ENCODE peak calls at places on chromosome 11, in six cellular contexts. O, S, Z, I, L and H are unnamed samples.

GRCh38 chr11:66275984-66276612 is 1.9 kb upstream of the CNIH2 start:
- DNase-seq in O (no peak), I (no peak), Z (no peak), L (no peak), S (no peak), H (no peak)

GRCh38 chr11:124199702-124200101 is 16.6 kb downstream of the OR10D3 start:
- DNase-seq in S (peak; percentile 17), I (no peak), O (no peak), L (no peak), Z (no peak), H (no peak)

GRCh38 chr11:70703141-70704052 is 305.1 kb downstream of the CTTN start:
- DNase-seq in O (no peak), L (no peak), I (no peak), Z (peak; percentile 79), S (no peak), H (no peak)

GRCh38 chr11:117928818-117929567 is at the start of gene TMPRSS13:
- DNase-seq in S (peak; percentile 56), I (no peak), L (peak; percentile 75), Z (peak; percentile 61), O (no peak), H (no peak)

GRCh38 chr11:83610996-83611395 is 324.8 kb upstream of the CCDC90B start:
- DNase-seq in O (no peak), I (no peak), L (no peak), S (no peak), Z (no peak), H (no peak)

GRCh38 chr11:65502852-65503603 is 4.2 kb downstream of the MALAT1 start:
- DNase-seq in S (no peak), L (no peak), O (no peak), I (peak; percentile 30), Z (no peak), H (no peak)

GRCh38 chr11:36352919-36353318 is 56.8 kb downstream of the PRR5L start:
- DNase-seq in Z (no peak), I (no peak), L (no peak), O (peak; percentile 71), S (no peak), H (peak; percentile 82)

GRCh38 chr11:14070866-14071265 is 108.3 kb downstream of the SPON1 start:
- DNase-seq in I (no peak), Z (no peak), S (no peak), L (no peak), O (no peak), H (no peak)

GRCh38 chr11:1121343-1122331 is 36.1 kb upstream of the MUC5AC start:
- DNase-seq in Z (no peak), L (no peak), S (no peak), I (no peak), O (peak; percentile 43), H (no peak)

GRCh38 chr11:17471501-17471900 is 5.1 kb downstream of the ABCC8 start:
- DNase-seq in S (no peak), I (no peak), Z (peak; percentile 33), O (no peak), L (no peak), H (no peak)

GRCh38 chr11:91996526-91996925 is 228.1 kb upstream of the FAT3 start:
- DNase-seq in O (no peak), L (no peak), S (no peak), Z (no peak), I (no peak), H (no peak)

GRCh38 chr11:44094260-44094868 is 1.1 kb upstream of the EXT2 start:
- DNase-seq in O (peak; percentile 80), I (peak; percentile 96), L (peak; percentile 82), Z (peak; percentile 83), S (peak; percentile 66), H (peak; percentile 72)

DNA sequence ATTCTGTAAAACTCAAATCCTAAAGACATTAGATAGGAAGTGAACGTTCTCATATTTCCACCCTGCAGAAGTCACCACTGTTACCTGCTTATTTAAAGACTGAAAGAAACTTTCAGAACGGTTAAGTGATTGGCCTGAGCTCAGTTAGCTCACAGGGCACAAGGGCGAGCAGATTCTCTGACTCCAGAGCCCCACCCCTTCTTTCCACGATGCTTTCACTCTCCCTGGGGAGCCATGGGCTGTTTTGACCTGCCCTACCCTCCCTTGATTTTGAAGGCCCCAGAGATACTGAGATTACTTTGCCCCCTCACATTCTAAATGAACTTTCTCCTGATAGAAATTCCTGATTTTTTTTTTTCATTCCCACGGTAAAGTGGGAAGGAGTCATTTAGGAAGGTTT is 33.9 kb downstream of the ARHGAP1 start:
- DNase-seq in L (no peak), I (peak; percentile 66), Z (no peak), O (no peak), S (no peak), H (no peak)
- H3K27ac ChIP-seq in L (peak overlapping the region; percentile 57), I (peak overlapping the region; percentile 55), Z (no peak overlapping the region), O (no peak overlapping the region), S (no peak overlapping the region), H (no peak overlapping the region)

GRCh38 chr11:19913893-19914249 is 201.2 kb downstream of the NAV2 start:
- DNase-seq in S (no peak), L (no peak), Z (no peak), I (no peak), O (no peak), H (no peak)
- H3K4me3 ChIP-seq in S (no peak overlapping the region), L (no peak overlapping the region), Z (no peak overlapping the region), I (no peak overlapping the region), O (no peak overlapping the region), H (no peak overlapping the region)

GRCh38 chr11:62611705-62612365 is 740 bp downstream of the EML3 start:
- DNase-seq in L (peak; percentile 71), Z (peak; percentile 51), I (no peak), S (peak; percentile 50), O (no peak), H (peak; percentile 23)
- H3K27ac ChIP-seq in L (peak overlapping the region; percentile 90), Z (peak overlapping the region; percentile 83), I (peak overlapping the region; percentile 95), S (peak overlapping the region; percentile 56), O (peak overlapping the region; percentile 91), H (peak overlapping the region; percentile 90)

GRCh38 chr11:99687320-99687719 is 666.6 kb downstream of the CNTN5 start:
- DNase-seq in Z (no peak), S (no peak), L (no peak), I (no peak), O (no peak), H (no peak)

GRCh38 chr11:99682646-99683045 is 661.9 kb downstream of the CNTN5 start:
- DNase-seq in L (no peak), Z (no peak), S (no peak), I (no peak), O (no peak), H (no peak)

GRCh38 chr11:99683933-99684332 is 663.2 kb downstream of the CNTN5 start:
- DNase-seq in Z (no peak), S (no peak), L (no peak), I (no peak), O (no peak), H (no peak)

GRCh38 chr11:99682171-99682570 is 661.4 kb downstream of the CNTN5 start:
- DNase-seq in L (no peak), Z (no peak), O (no peak), I (no peak), S (no peak), H (no peak)

DNA sequence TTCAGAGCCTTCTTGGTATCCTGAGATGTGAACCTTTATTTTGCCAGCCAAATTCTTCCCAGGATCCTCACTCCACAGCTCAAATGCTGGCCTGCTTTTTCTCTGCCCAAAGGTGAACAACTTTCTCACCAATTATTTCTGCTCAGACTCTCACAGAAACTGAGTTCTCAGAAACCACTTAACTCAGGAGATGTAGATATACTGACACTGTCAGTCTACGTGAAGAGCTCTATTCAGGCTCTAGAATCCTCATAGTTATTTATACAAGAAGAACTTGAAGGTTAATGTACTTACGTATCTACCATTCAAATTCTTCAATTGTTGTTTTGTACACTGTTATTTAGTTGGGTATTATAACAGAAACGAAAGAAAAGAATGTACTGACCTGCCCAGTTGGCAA is 666.1 kb downstream of the CNTN5 start:
- DNase-seq in O (no peak), Z (no peak), I (no peak), L (no peak), S (no peak), H (no peak)
- H3K4me3 ChIP-seq in O (no peak overlapping the region), Z (no peak overlapping the region), I (no peak overlapping the region), L (no peak overlapping the region), S (no peak overlapping the region), H (no peak overlapping the region)

GRCh38 chr11:93672280-93672679 is 10.8 kb downstream of the CEP295 start:
- DNase-seq in Z (no peak), I (no peak), S (no peak), O (no peak), L (no peak), H (no peak)

GRCh38 chr11:93663021-93663420 is 1.5 kb downstream of the CEP295 start:
- DNase-seq in L (no peak), Z (no peak), S (no peak), I (no peak), O (no peak), H (no peak)

GRCh38 chr11:93662177-93662575 is 694 bp downstream of the CEP295 start:
- DNase-seq in O (no peak), Z (no peak), I (no peak), L (no peak), S (no peak), H (no peak)

GRCh38 chr11:93668171-93668570 is 6.7 kb downstream of the CEP295 start:
- DNase-seq in L (no peak), S (no peak), O (no peak), Z (no peak), I (no peak), H (no peak)
- H3K27ac ChIP-seq in L (no peak overlapping the region), S (no peak overlapping the region), O (no peak overlapping the region), Z (no peak overlapping the region), I (no peak overlapping the region), H (no peak overlapping the region)

GRCh38 chr11:35138949-35139881 is at the start of gene CD44:
- DNase-seq in Z (peak; percentile 83), L (peak; percentile 79), O (peak; percentile 85), I (peak; percentile 54), S (peak; percentile 89), H (peak; percentile 83)

GRCh38 chr11:35139883-35140282 is 912 bp downstream of the CD44 start:
- DNase-seq in I (no peak), Z (peak; percentile 55), O (no peak), L (no peak), S (no peak), H (no peak)

GRCh38 chr11:35142481-35143207 is 3.7 kb downstream of the CD44 start:
- DNase-seq in S (peak; percentile 77), I (no peak), L (no peak), Z (peak; percentile 38), O (no peak), H (no peak)

GRCh38 chr11:35141538-35141937 is 2.6 kb downstream of the CD44 start:
- DNase-seq in I (peak; percentile 52), O (peak; percentile 64), Z (peak; percentile 41), L (peak; percentile 71), S (no peak), H (peak; percentile 40)

GRCh38 chr11:35141034-35141433 is 2.1 kb downstream of the CD44 start:
- DNase-seq in L (no peak), S (no peak), Z (no peak), O (no peak), I (no peak), H (no peak)
- H3K4me3 ChIP-seq in L (peak overlapping the region; percentile 24), S (peak overlapping the region; percentile 88), Z (peak overlapping the region; percentile 1), O (peak overlapping the region; percentile 80), I (peak overlapping the region; percentile 83), H (peak overlapping the region; percentile 99)

DNA sequence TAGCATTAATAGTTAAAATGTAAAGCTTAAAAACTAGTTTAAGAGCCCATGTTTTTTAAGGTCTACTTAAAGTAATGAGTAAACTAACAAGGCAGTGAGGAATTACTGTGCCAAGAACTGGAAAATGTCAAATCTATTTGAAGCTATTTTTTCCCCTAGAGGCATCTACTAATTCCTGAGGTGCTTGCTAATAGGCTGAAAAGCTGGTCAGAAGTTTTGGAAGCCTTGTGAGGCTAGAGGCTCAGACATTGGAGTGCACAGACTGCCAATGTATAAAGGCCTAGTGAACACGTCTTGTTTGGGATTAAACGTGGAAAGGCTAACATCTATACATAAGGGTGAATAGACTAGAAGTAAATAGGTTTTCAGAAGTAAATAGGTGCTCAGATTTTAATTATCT is 136.5 kb upstream of the C11orf87 start:
- DNase-seq in S (no peak), Z (no peak), I (no peak), L (no peak), O (no peak), H (no peak)
- H3K27ac ChIP-seq in S (no peak overlapping the region), Z (no peak overlapping the region), I (no peak overlapping the region), L (no peak overlapping the region), O (no peak overlapping the region), H (no peak overlapping the region)